ENCODE peak calls at places on chromosomes 7 and 10, in five cellular contexts. Q is heart left ventricle; S is NCI-H460; R is NCI-H69; F is activated T-cell treated with anti-CD3 and anti-CD28 coated beads, Interleukin-2, amount 50 U/mL, for 24 hours. A is an unnamed sample.

GRCh38 chr10:11353229-11353896 is 258.1 kb downstream of the USP6NL start:
- DNase-seq in Q (no peak), S (no peak), R (no peak), F (peak), A (no peak)

GRCh38 chr7:27923308-27923980 is 183.5 kb downstream of the TAX1BP1 start:
- DNase-seq in Q (peak), S (no peak), R (peak), F (no peak), A (no peak)

GRCh38 chr7:8751557-8752231 is 318.3 kb downstream of the NXPH1 start:
- DNase-seq in Q (no peak), S (no peak), R (peak), F (no peak), A (no peak)

GRCh38 chr7:101287032-101287431 is 34.6 kb downstream of the IFT22 start:
- DNase-seq in Q (peak), S (no peak), R (no peak), F (no peak), A (no peak)

GRCh38 chr10:97534746-97535367 is 36.1 kb downstream of the UBTD1 start:
- DNase-seq in Q (no peak), S (peak), R (peak), F (peak), A (no peak)

GRCh38 chr10:133476641-133476990 is 22.9 kb downstream of the SCART1 start:
- DNase-seq in Q (no peak), S (no peak), R (no peak), F (no peak), A (no peak)

GRCh38 chr10:51937313-51937712 is 237.9 kb upstream of the CSTF2T start:
- DNase-seq in Q (no peak), S (no peak), R (no peak), F (no peak), A (no peak)

GRCh38 chr7:39464350-39465054 is 101.7 kb upstream of the YAE1 start:
- DNase-seq in Q (no peak), S (no peak), R (no peak), F (no peak), A (no peak)

GRCh38 chr7:32681174-32681518 is 185.9 kb downstream of the AVL9 start:
- DNase-seq in Q (no peak), S (no peak), R (no peak), F (no peak), A (no peak)

GRCh38 chr10:30553625-30554442 is 75.7 kb downstream of the LYZL2 start:
- DNase-seq in Q (peak), S (peak), R (peak), F (no peak), A (peak)

GRCh38 chr7:87199241-87199640 is 20.3 kb downstream of the TMEM243 start:
- DNase-seq in Q (no peak), S (no peak), R (no peak), F (no peak), A (no peak)

GRCh38 chr7:122413339-122413738 is 108.8 kb upstream of the FEZF1 start:
- DNase-seq in Q (no peak), S (no peak), R (peak), F (no peak), A (no peak)

GRCh38 chr10:112716924-112717348 is 233.1 kb upstream of the TCF7L2 start:
- DNase-seq in Q (no peak), S (peak), R (no peak), F (no peak), A (no peak)

GRCh38 chr10:124293641-124294449 is 124.9 kb downstream of the OAT start:
- DNase-seq in Q (no peak), S (no peak), R (no peak), F (peak), A (no peak)

GRCh38 chr10:31188792-31189406 is 130.1 kb upstream of the ZEB1 start:
- DNase-seq in Q (no peak), S (no peak), R (no peak), F (no peak), A (no peak)

GRCh38 chr7:37068902-37069301 is 344.6 kb upstream of the AOAH start:
- DNase-seq in Q (no peak), S (no peak), R (peak), F (no peak), A (no peak)

GRCh38 chr10:22554481-22555182 is 159.7 kb downstream of the PIP4K2A start:
- DNase-seq in Q (peak), S (no peak), R (peak), F (no peak), A (peak)

GRCh38 chr7:22444181-22444966 is 55.6 kb downstream of the STEAP1B start:
- DNase-seq in Q (no peak), S (no peak), R (peak), F (no peak), A (no peak)

GRCh38 chr10:73967022-73967429 is 30.9 kb upstream of the VCL start:
- DNase-seq in Q (no peak), S (no peak), R (no peak), F (no peak), A (no peak)

GRCh38 chr7:6035165-6035564 is 4.0 kb downstream of the ANKRD61 start:
- DNase-seq in Q (no peak), S (no peak), R (no peak), F (no peak), A (no peak)

GRCh38 chr7:116713918-116714317 is 41.9 kb downstream of the MET start:
- DNase-seq in Q (no peak), S (no peak), R (no peak), F (no peak), A (no peak)

GRCh38 chr7:18978108-18978495 is 139.3 kb downstream of the TWIST1 start:
- DNase-seq in Q (no peak), S (no peak), R (peak), F (no peak), A (no peak)

GRCh38 chr10:84308481-84309304 is 19.7 kb upstream of the CCSER2 start:
- DNase-seq in Q (no peak), S (no peak), R (peak), F (peak), A (no peak)

GRCh38 chr10:125627646-125628045 is 55.3 kb downstream of the TEX36 start:
- DNase-seq in Q (no peak), S (no peak), R (no peak), F (no peak), A (no peak)

GRCh38 chr7:44750921-44751571 is 2.4 kb downstream of the ZMIZ2 start:
- DNase-seq in Q (peak), S (no peak), R (peak), F (peak), A (no peak)

A was measured in ovary.